ENCODE peak calls at places on chromosomes 4 and X, in six cellular contexts. K is body of pancreas, X is NCI-H1417, U is ELF-1, J is lower leg skin, D is iris pigment epithelial cell. N is an unnamed sample.

GRCh38 chr4:40441415-40441814 is 106.3 kb downstream of the CHRNA9 start:
- DNase-seq in K (no peak), X (no peak), U (no peak), J (no peak), D (no peak), N (no peak)

GRCh38 chrX:38804481-38805293 is 3.4 kb downstream of the MID1IP1 start:
- DNase-seq in K (peak; percentile 42), X (peak; percentile 83), U (peak; percentile 54), J (peak; percentile 88), D (peak; percentile 36), N (peak; percentile 29)

GRCh38 chrX:154596290-154596929 is 11.5 kb downstream of the CTAG1A start:
- DNase-seq in K (peak; percentile 20), X (no peak), U (peak; percentile 99), J (peak; percentile 81), D (peak; percentile 73), N (no peak)

GRCh38 chrX:28205905-28206304 is 224.7 kb upstream of the DCAF8L1 start:
- DNase-seq in K (no peak), X (peak; percentile 52), U (peak; percentile 63), J (no peak), D (no peak), N (no peak)

GRCh38 chrX:115018040-115018647 is 728 bp upstream of the IL13RA2 start:
- DNase-seq in K (no peak), X (no peak), U (no peak), J (no peak), D (no peak), N (no peak)

GRCh38 chrX:46863072-46863471 is 26.2 kb downstream of the RP2 start:
- DNase-seq in K (no peak), X (no peak), U (no peak), J (no peak), D (no peak), N (no peak)

GRCh38 chrX:19672211-19672814 is 157.0 kb upstream of the MAP3K15 start:
- DNase-seq in K (no peak), X (no peak), U (no peak), J (no peak), D (no peak), N (no peak)

GRCh38 chr4:100014616-100015015 is 64.5 kb upstream of the H2AZ1 start:
- DNase-seq in K (no peak), X (no peak), U (no peak), J (no peak), D (peak; percentile 68), N (no peak)

GRCh38 chrX:131577999-131578734 is 34.3 kb downstream of the OR13H1 start:
- DNase-seq in K (no peak), X (no peak), U (peak; percentile 56), J (no peak), D (no peak), N (no peak)

GRCh38 chr4:1693131-1693896 is 9.2 kb upstream of the FAM53A start:
- DNase-seq in K (peak; percentile 84), X (peak; percentile 56), U (peak; percentile 83), J (no peak), D (peak; percentile 92), N (peak; percentile 65)

GRCh38 chr4:102623622-102624021 is 122.5 kb downstream of the NFKB1 start:
- DNase-seq in K (peak; percentile 26), X (peak; percentile 65), U (peak; percentile 50), J (peak; percentile 79), D (peak; percentile 53), N (no peak)

GRCh38 chr4:13887010-13887409 is 259.5 kb upstream of the BOD1L1 start:
- DNase-seq in K (no peak), X (no peak), U (no peak), J (no peak), D (no peak), N (no peak)

GRCh38 chr4:151631349-151631748 is 129.5 kb downstream of the GATB start:
- DNase-seq in K (no peak), X (no peak), U (no peak), J (no peak), D (no peak), N (no peak)

GRCh38 chrX:152733261-152733975 is at the start of the genes CSAG1 and MAGEA12:
- DNase-seq in K (no peak), X (no peak), U (no peak), J (peak; percentile 48), D (no peak), N (no peak)